ENCODE peak calls at places on chromosomes 12 and 14, in six cellular contexts. N is activated CD8-positive, alpha-beta T cell treated with anti-CD3 and anti-CD28 coated beads, Interleukin-2, amount 10 ng/mL, durations not matched to agents 7 days and 5 days; U is AG09309; A is RWPE1; C is CD8-positive, alpha-beta T cell; V is Calu3. B is an unnamed sample.

GRCh38 chr14:31768355-31768754 is 207.2 kb downstream of the NUBPL start:
- DNase-seq in N (no peak), U (no peak), A (no peak), C (no peak), V (no peak), B (no peak)

GRCh38 chr12:121814429-121815119 is 10.8 kb downstream of the SETD1B start:
- DNase-seq in N (no peak), U (no peak), A (no peak), C (no peak), V (no peak), B (no peak)

GRCh38 chr12:43131304-43131703 is 420.7 kb downstream of the ADAMTS20 start:
- DNase-seq in N (no peak), U (no peak), A (no peak), C (no peak), V (no peak), B (no peak)

GRCh38 chr14:68282479-68283377 is 463.1 kb downstream of the RAD51B start:
- DNase-seq in N (no peak), U (no peak), A (no peak), C (no peak), V (no peak), B (no peak)

GRCh38 chr14:39102265-39102968 is 618 bp downstream of the SEC23A start:
- DNase-seq in N (peak), U (no peak), A (peak), C (no peak), V (no peak), B (peak)

GRCh38 chr12:97148941-97149559 is 242.0 kb downstream of the NEDD1 start:
- DNase-seq in N (peak), U (no peak), A (peak), C (peak), V (peak), B (peak)

GRCh38 chr12:61037792-61038191 is 1222.4 kb upstream of the USP15 start:
- DNase-seq in N (no peak), U (no peak), A (peak), C (no peak), V (no peak), B (no peak)

GRCh38 chr12:12159988-12160387 is 89.2 kb downstream of the BCL2L14 start:
- DNase-seq in N (no peak), U (peak), A (no peak), C (no peak), V (no peak), B (no peak)

GRCh38 chr14:59215353-59215752 is 26.9 kb downstream of the DAAM1 start:
- DNase-seq in N (no peak), U (peak), A (no peak), C (no peak), V (no peak), B (peak)

GRCh38 chr12:74490390-74491064 is 47.1 kb upstream of the ATXN7L3B start:
- DNase-seq in N (no peak), U (no peak), A (no peak), C (no peak), V (no peak), B (no peak)

GRCh38 chr14:40240456-40240855 is 808.2 kb upstream of the FBXO33 start:
- DNase-seq in N (no peak), U (no peak), A (no peak), C (no peak), V (no peak), B (no peak)

GRCh38 chr12:76236640-76237039 is 111.6 kb downstream of the BBS10 start:
- DNase-seq in N (no peak), U (no peak), A (peak), C (no peak), V (peak), B (no peak)

GRCh38 chr12:50201987-50202521 is 34.9 kb upstream of the CERS5 start:
- DNase-seq in N (no peak), U (peak), A (peak), C (no peak), V (peak), B (peak)

GRCh38 chr12:119692410-119692809 is 24.5 kb downstream of the PRKAB1 start:
- DNase-seq in N (no peak), U (no peak), A (no peak), C (no peak), V (no peak), B (no peak)

GRCh38 chr12:50283230-50283923 is at the start of gene LIMA1:
- DNase-seq in N (peak), U (no peak), A (peak), C (peak), V (peak), B (peak)

GRCh38 chr12:18970603-18971002 is 158.9 kb upstream of the PLEKHA5 start:
- DNase-seq in N (no peak), U (no peak), A (no peak), C (no peak), V (no peak), B (no peak)

GRCh38 chr12:98470469-98471082 is 44.8 kb upstream of the TMPO start:
- DNase-seq in N (no peak), U (no peak), A (peak), C (no peak), V (no peak), B (no peak)

GRCh38 chr14:73777420-73777819 is 63.2 kb upstream of the PNMA1 start:
- DNase-seq in N (no peak), U (no peak), A (no peak), C (no peak), V (no peak), B (no peak)

GRCh38 chr14:102891556-102891955 is 30.9 kb upstream of the AMN start:
- DNase-seq in N (no peak), U (no peak), A (no peak), C (no peak), V (no peak), B (no peak)

GRCh38 chr14:20295067-20295466 is 10.7 kb downstream of the TTC5 start:
- DNase-seq in N (no peak), U (no peak), A (no peak), C (no peak), V (no peak), B (no peak)

GRCh38 chr14:94337274-94337673 is 14.1 kb upstream of the SERPINA6 start:
- DNase-seq in N (no peak), U (no peak), A (no peak), C (no peak), V (no peak), B (no peak)

GRCh38 chr14:65287264-65288131 is 125.0 kb upstream of the FUT8 start:
- DNase-seq in N (peak), U (no peak), A (no peak), C (no peak), V (no peak), B (peak)

GRCh38 chr12:70691018-70691672 is 53.9 kb upstream of the PTPRB start:
- DNase-seq in N (no peak), U (peak), A (no peak), C (no peak), V (no peak), B (no peak)

GRCh38 chr14:99520571-99521081 is 39.4 kb downstream of the CCNK start:
- DNase-seq in N (no peak), U (no peak), A (no peak), C (no peak), V (no peak), B (no peak)

GRCh38 chr14:68663385-68664076 is 129.3 kb downstream of the ZFP36L1 start:
- DNase-seq in N (peak), U (peak), A (no peak), C (no peak), V (no peak), B (no peak)

GRCh38 chr14:60573943-60574496 is 65.1 kb downstream of the SIX6 start:
- DNase-seq in N (no peak), U (peak), A (no peak), C (no peak), V (no peak), B (no peak)

GRCh38 chr12:64824500-64825142 is at the start of gene TBC1D30:
- DNase-seq in N (peak), U (no peak), A (no peak), C (no peak), V (peak), B (no peak)

GRCh38 chr14:92719890-92720323 is 28.5 kb downstream of the LGMN start:
- DNase-seq in N (no peak), U (peak), A (no peak), C (no peak), V (no peak), B (peak)

GRCh38 chr12:108620236-108620879 is 13.3 kb downstream of the SELPLG start:
- DNase-seq in N (no peak), U (no peak), A (no peak), C (no peak), V (no peak), B (no peak)

GRCh38 chr14:69539631-69540410 is 34.9 kb downstream of the CCDC177 start:
- DNase-seq in N (no peak), U (peak), A (no peak), C (no peak), V (no peak), B (peak)

GRCh38 chr14:92747701-92748258 is 647 bp downstream of the LGMN start:
- DNase-seq in N (no peak), U (no peak), A (no peak), C (no peak), V (no peak), B (peak)

GRCh38 chr12:131351319-131352028 is 359.4 kb upstream of the SFSWAP start:
- DNase-seq in N (no peak), U (no peak), A (peak), C (no peak), V (no peak), B (no peak)

GRCh38 chr12:89525002-89525823 is 617 bp upstream of the GALNT4 start:
- DNase-seq in N (peak), U (no peak), A (peak), C (no peak), V (peak), B (peak)

GRCh38 chr12:46886541-46887041 is 60.8 kb upstream of the SLC38A4 start:
- DNase-seq in N (no peak), U (peak), A (no peak), C (no peak), V (no peak), B (no peak)